ENCODE peak calls at places on chromosomes 6 and 20, in five cellular contexts. One of them, this sample, is unnamed.

GRCh38 chr20:18307301-18307700 is 19.0 kb downstream of the ZNF133 start:
- DNase-seq in stomach: no peak
- DNase-seq in ovary: no peak
- DNase-seq in IMR-90: no peak
- DNase-seq in right lobe of liver: no peak
- DNase-seq in this sample: no peak

GRCh38 chr20:51420111-51420510 is 122.4 kb downstream of the NFATC2 start:
- DNase-seq in ovary: no peak
- DNase-seq in IMR-90: peak; percentile 62
- DNase-seq in right lobe of liver: no peak
- DNase-seq in stomach: no peak
- DNase-seq in this sample: no peak

GRCh38 chr6:157873735-157874344 is 50.8 kb downstream of the SNX9 start:
- DNase-seq in right lobe of liver: peak; percentile 81
- DNase-seq in stomach: peak; percentile 85
- DNase-seq in ovary: peak; percentile 74
- DNase-seq in IMR-90: peak; percentile 64
- DNase-seq in this sample: peak; percentile 85

GRCh38 chr6:108133594-108134179 is 32.1 kb upstream of the NR2E1 start:
- DNase-seq in stomach: peak; percentile 71
- DNase-seq in ovary: peak; percentile 45
- DNase-seq in IMR-90: peak; percentile 74
- DNase-seq in right lobe of liver: peak; percentile 60
- DNase-seq in this sample: no peak

GRCh38 chr6:10603265-10603664 is 82.1 kb downstream of the GCNT2 start:
- DNase-seq in ovary: no peak
- DNase-seq in IMR-90: no peak
- DNase-seq in stomach: no peak
- DNase-seq in right lobe of liver: no peak
- DNase-seq in this sample: no peak

GRCh38 chr6:56259682-56260081 is 12.3 kb upstream of the COL21A1 start:
- DNase-seq in IMR-90: peak; percentile 53
- DNase-seq in right lobe of liver: no peak
- DNase-seq in ovary: no peak
- DNase-seq in stomach: no peak
- DNase-seq in this sample: no peak

GRCh38 chr6:102085257-102085656 is 691.7 kb downstream of the GRIK2 start:
- DNase-seq in IMR-90: peak; percentile 29
- DNase-seq in stomach: no peak
- DNase-seq in right lobe of liver: no peak
- DNase-seq in ovary: no peak
- DNase-seq in this sample: no peak

GRCh38 chr6:160960839-160961238 is 30.7 kb upstream of the MAP3K4 start:
- DNase-seq in stomach: no peak
- DNase-seq in ovary: no peak
- DNase-seq in IMR-90: no peak
- DNase-seq in right lobe of liver: no peak
- DNase-seq in this sample: no peak

GRCh38 chr6:129320892-129321291 is 389.1 kb downstream of the ARHGAP18 start:
- DNase-seq in right lobe of liver: no peak
- DNase-seq in stomach: no peak
- DNase-seq in IMR-90: peak; percentile 27
- DNase-seq in ovary: no peak
- DNase-seq in this sample: no peak

GRCh38 chr20:63686492-63687321 is 9.7 kb upstream of the TNFRSF6B start:
- DNase-seq in stomach: peak; percentile 70
- DNase-seq in ovary: peak; percentile 73
- DNase-seq in IMR-90: peak; percentile 80
- DNase-seq in right lobe of liver: no peak
- DNase-seq in this sample: peak; percentile 88

GRCh38 chr20:53884859-53885654 is 185.3 kb downstream of the BCAS1 start:
- DNase-seq in stomach: no peak
- DNase-seq in IMR-90: no peak
- DNase-seq in right lobe of liver: no peak
- DNase-seq in ovary: no peak
- DNase-seq in this sample: no peak

GRCh38 chr20:48745330-48745729 is 82.5 kb downstream of the PREX1 start:
- DNase-seq in right lobe of liver: no peak
- DNase-seq in IMR-90: no peak
- DNase-seq in stomach: no peak
- DNase-seq in ovary: no peak
- DNase-seq in this sample: no peak

GRCh38 chr6:168098431-168098861 is 19.4 kb upstream of the FRMD1 start:
- DNase-seq in IMR-90: no peak
- DNase-seq in right lobe of liver: no peak
- DNase-seq in stomach: no peak
- DNase-seq in ovary: no peak
- DNase-seq in this sample: no peak

GRCh38 chr6:98875375-98875774 is 41.0 kb downstream of the POU3F2 start:
- DNase-seq in stomach: no peak
- DNase-seq in IMR-90: no peak
- DNase-seq in right lobe of liver: no peak
- DNase-seq in ovary: no peak
- DNase-seq in this sample: no peak

GRCh38 chr6:3987072-3987471 is 91.9 kb downstream of the FAM217A start:
- DNase-seq in ovary: no peak
- DNase-seq in stomach: no peak
- DNase-seq in right lobe of liver: no peak
- DNase-seq in IMR-90: peak; percentile 52
- DNase-seq in this sample: no peak

GRCh38 chr6:111741177-111741952 is 131.9 kb downstream of the FYN start:
- DNase-seq in IMR-90: no peak
- DNase-seq in right lobe of liver: no peak
- DNase-seq in ovary: no peak
- DNase-seq in stomach: no peak
- DNase-seq in this sample: no peak

GRCh38 chr6:26554669-26555504 is 16.7 kb downstream of the HMGN4 start:
- DNase-seq in right lobe of liver: no peak
- DNase-seq in stomach: no peak
- DNase-seq in IMR-90: peak; percentile 68
- DNase-seq in ovary: peak; percentile 56
- DNase-seq in this sample: no peak

GRCh38 chr20:47574616-47575401 is 73.1 kb downstream of the NCOA3 start:
- DNase-seq in IMR-90: peak; percentile 49
- DNase-seq in ovary: no peak
- DNase-seq in right lobe of liver: no peak
- DNase-seq in stomach: no peak
- DNase-seq in this sample: no peak

GRCh38 chr6:14811760-14812428 is 434.0 kb upstream of the JARID2 start:
- DNase-seq in stomach: no peak
- DNase-seq in IMR-90: peak; percentile 80
- DNase-seq in ovary: no peak
- DNase-seq in right lobe of liver: no peak
- DNase-seq in this sample: no peak

GRCh38 chr20:23190557-23190956 is 104.4 kb upstream of the CD93 start:
- DNase-seq in ovary: no peak
- DNase-seq in stomach: no peak
- DNase-seq in right lobe of liver: no peak
- DNase-seq in IMR-90: no peak
- DNase-seq in this sample: no peak

GRCh38 chr6:26309731-26310142 is 55.3 kb upstream of the BTN3A2 start:
- DNase-seq in stomach: no peak
- DNase-seq in ovary: no peak
- DNase-seq in right lobe of liver: no peak
- DNase-seq in IMR-90: peak; percentile 95
- DNase-seq in this sample: no peak

GRCh38 chr6:22826961-22827360 is 257.6 kb downstream of the HDGFL1 start:
- DNase-seq in right lobe of liver: no peak
- DNase-seq in stomach: no peak
- DNase-seq in IMR-90: peak; percentile 52
- DNase-seq in ovary: no peak
- DNase-seq in this sample: no peak

GRCh38 chr6:167706313-167707109 is 120.2 kb upstream of the AFDN start:
- DNase-seq in IMR-90: no peak
- DNase-seq in ovary: no peak
- DNase-seq in stomach: no peak
- DNase-seq in right lobe of liver: peak; percentile 22
- DNase-seq in this sample: peak; percentile 52

GRCh38 chr6:33740204-33740608 is 6.5 kb downstream of the IP6K3 start:
- DNase-seq in right lobe of liver: peak; percentile 93
- DNase-seq in IMR-90: no peak
- DNase-seq in stomach: no peak
- DNase-seq in ovary: no peak
- DNase-seq in this sample: no peak

GRCh38 chr20:43666376-43667328 is at the start of gene MYBL2:
- DNase-seq in IMR-90: peak; percentile 45
- DNase-seq in right lobe of liver: peak; percentile 62
- DNase-seq in stomach: peak; percentile 66
- DNase-seq in ovary: no peak
- DNase-seq in this sample: no peak

GRCh38 chr6:107794771-107795170 is 29.3 kb downstream of the SCML4 start:
- DNase-seq in right lobe of liver: no peak
- DNase-seq in ovary: no peak
- DNase-seq in IMR-90: no peak
- DNase-seq in stomach: no peak
- DNase-seq in this sample: no peak

GRCh38 chr6:72621243-72622093 is at the start of gene KCNQ5:
- DNase-seq in right lobe of liver: peak; percentile 42
- DNase-seq in stomach: no peak
- DNase-seq in ovary: no peak
- DNase-seq in IMR-90: no peak
- DNase-seq in this sample: no peak

GRCh38 chr6:125377621-125378020 is 75.9 kb upstream of the HDDC2 start:
- DNase-seq in ovary: no peak
- DNase-seq in stomach: no peak
- DNase-seq in right lobe of liver: no peak
- DNase-seq in IMR-90: peak; percentile 17
- DNase-seq in this sample: peak; percentile 68

GRCh38 chr6:136429264-136429663 is 121.0 kb downstream of the MAP7 start:
- DNase-seq in stomach: no peak
- DNase-seq in right lobe of liver: no peak
- DNase-seq in ovary: no peak
- DNase-seq in IMR-90: no peak
- DNase-seq in this sample: no peak

DNA sequence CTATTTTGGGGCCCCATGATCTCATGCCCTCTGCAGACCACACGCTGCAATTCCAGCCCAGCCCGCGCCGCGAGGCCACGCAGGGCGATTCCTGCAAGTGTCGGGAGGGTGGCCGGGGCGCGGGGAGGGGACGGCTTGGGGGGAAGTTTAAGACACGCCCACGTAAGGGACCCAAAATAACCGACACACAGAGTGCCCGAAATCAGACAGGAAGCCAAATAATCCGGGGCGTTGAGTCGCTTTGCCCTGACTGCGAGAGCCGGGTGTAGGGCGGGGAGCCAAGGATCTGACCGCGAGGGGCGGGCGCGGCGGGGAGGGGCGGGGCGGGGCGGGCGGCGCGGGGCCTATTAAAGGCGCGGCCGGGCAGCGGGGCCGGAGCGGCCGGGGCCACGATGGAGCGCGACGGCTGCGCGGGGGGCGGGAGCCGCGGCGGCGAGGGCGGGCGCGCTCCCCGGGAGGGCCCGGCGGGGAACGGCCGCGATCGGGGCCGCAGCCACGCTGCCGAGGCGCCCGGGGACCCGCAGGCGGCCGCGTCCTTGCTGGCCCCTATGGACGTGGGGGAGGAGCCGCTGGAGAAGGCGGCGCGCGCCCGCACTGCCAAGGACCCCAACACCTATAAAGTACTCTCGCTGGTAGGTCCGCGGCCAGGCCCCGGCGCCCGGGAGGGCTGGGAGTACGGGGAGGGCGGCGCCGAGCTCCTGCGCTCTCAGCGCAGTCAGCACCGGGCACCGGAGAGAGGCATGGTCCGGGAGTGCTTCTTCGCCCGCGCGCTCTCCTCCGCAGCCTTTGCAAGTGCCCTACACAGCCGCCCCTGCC is at the start of gene ENPP1:
- DNase-seq in stomach: peak; percentile 69
- DNase-seq in ovary: peak; percentile 70
- DNase-seq in IMR-90: peak; percentile 62
- DNase-seq in right lobe of liver: peak; percentile 85
- DNase-seq in this sample: peak; percentile 85
- TF ChIP-seq POLR2A in stomach: no peak
- TF ChIP-seq POLR2A in ovary: no peak
- TF ChIP-seq POLR2A in IMR-90: peak; percentile 27
- TF ChIP-seq POLR2A in right lobe of liver: peak; percentile 61
- TF ChIP-seq POLR2A in this sample: no peak

DNA sequence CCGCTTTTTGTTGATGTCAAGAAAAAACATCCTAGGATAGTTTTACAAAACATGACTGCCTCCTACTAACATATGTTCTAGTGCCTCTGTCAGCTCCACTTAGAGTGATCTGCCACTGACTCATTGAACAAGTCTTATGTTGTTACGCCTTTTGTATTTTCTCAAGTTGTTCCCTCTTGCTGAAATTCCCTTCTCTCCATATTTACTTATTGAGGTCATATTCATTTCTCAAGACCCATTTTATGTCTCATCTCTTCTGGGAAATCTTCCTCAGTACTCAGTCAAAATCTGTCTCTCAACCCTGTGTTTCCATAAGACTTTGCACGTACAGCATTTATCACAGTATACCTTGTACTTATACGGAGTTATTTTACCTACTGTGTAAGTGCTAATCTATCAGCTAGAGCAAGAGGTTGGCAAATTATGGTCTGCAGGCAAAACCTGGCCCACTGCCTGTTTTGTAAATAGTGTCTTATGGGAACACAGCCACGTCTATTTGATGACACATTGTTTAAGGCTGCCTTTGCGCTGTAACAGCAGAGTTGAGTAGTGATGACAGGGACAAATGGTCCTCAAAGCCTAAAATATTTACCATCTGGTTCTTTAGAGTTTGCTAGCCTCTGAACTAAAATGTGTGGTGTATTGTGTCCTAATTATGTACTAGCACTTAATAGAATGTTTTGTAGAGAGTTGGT is 83.4 kb downstream of the ADGRB3 start:
- DNase-seq in right lobe of liver: no peak
- DNase-seq in stomach: no peak
- DNase-seq in IMR-90: no peak
- DNase-seq in ovary: no peak
- DNase-seq in this sample: no peak
- H3K4me3 ChIP-seq in right lobe of liver: no peak overlapping the region
- H3K4me3 ChIP-seq in stomach: no peak overlapping the region
- H3K4me3 ChIP-seq in IMR-90: no peak overlapping the region
- H3K4me3 ChIP-seq in ovary: no peak overlapping the region
- H3K4me3 ChIP-seq in this sample: no peak overlapping the region

GRCh38 chr6:17291778-17292177 is 10.6 kb downstream of the RBM24 start:
- DNase-seq in IMR-90: peak; percentile 38
- DNase-seq in right lobe of liver: no peak
- DNase-seq in ovary: no peak
- DNase-seq in stomach: no peak
- DNase-seq in this sample: no peak
- H3K9me3 ChIP-seq in IMR-90: no peaks in the 10 kb centered on the region
- H3K9me3 ChIP-seq in right lobe of liver: no peaks in the 10 kb centered on the region
- H3K9me3 ChIP-seq in ovary: no peaks in the 10 kb centered on the region
- H3K9me3 ChIP-seq in stomach: no peaks in the 10 kb centered on the region
- H3K9me3 ChIP-seq in this sample: no peaks in the 10 kb centered on the region

GRCh38 chr6:43759157-43759925 is 10.7 kb upstream of the VEGFA start:
- DNase-seq in stomach: no peak
- DNase-seq in ovary: no peak
- DNase-seq in right lobe of liver: no peak
- DNase-seq in IMR-90: no peak
- DNase-seq in this sample: no peak
- TF ChIP-seq POLR2A in stomach: no peak
- TF ChIP-seq POLR2A in ovary: no peak
- TF ChIP-seq POLR2A in right lobe of liver: no peak
- TF ChIP-seq POLR2A in IMR-90: no peak
- TF ChIP-seq POLR2A in this sample: no peak